ENCODE peak calls at places on chromosomes 12 and 14, in five cellular contexts. H is astrocyte, F is fibroblast of pulmonary artery, J is Peyer's patch, W is AG09309. Y is an unnamed sample.
A peak's percentile ranks its signal among the peaks of the same experiment; 100 is the strongest.

GRCh38 chr12:113203852-113204760 is 17.2 kb upstream of the TPCN1 start:
- DNase-seq in H (no peak), F (peak; percentile 55), J (no peak), W (no peak), Y (no peak)

GRCh38 chr12:86634706-86635410 is 378.7 kb upstream of the MGAT4C start:
- DNase-seq in H (peak; percentile 32), F (peak; percentile 1), J (no peak), W (no peak), Y (no peak)

GRCh38 chr12:84131076-84131475 is 781.5 kb downstream of the SLC6A15 start:
- DNase-seq in H (peak; percentile 22), F (peak; percentile 57), J (no peak), W (no peak), Y (no peak)

GRCh38 chr12:77577756-77578155 is 252.9 kb upstream of the NAV3 start:
- DNase-seq in H (peak; percentile 63), F (no peak), J (no peak), W (peak; percentile 32), Y (no peak)

GRCh38 chr14:23153891-23154796 is 29.3 kb downstream of the SLC7A8 start:
- DNase-seq in H (peak; percentile 41), F (peak; percentile 93), J (peak; percentile 77), W (peak; percentile 62), Y (no peak)

GRCh38 chr14:34075095-34075744 is 124.3 kb upstream of the EGLN3 start:
- DNase-seq in H (no peak), F (no peak), J (no peak), W (no peak), Y (no peak)

GRCh38 chr12:52081263-52081733 is 1.8 kb downstream of the SMIM41 start:
- DNase-seq in H (no peak), F (no peak), J (no peak), W (no peak), Y (no peak)

GRCh38 chr12:105393586-105393985 is 63.1 kb downstream of the C12orf75 start:
- DNase-seq in H (peak; percentile 45), F (peak; percentile 55), J (no peak), W (no peak), Y (no peak)

GRCh38 chr14:102993523-102993922 is 63.8 kb downstream of the CDC42BPB start:
- DNase-seq in H (peak; percentile 43), F (peak; percentile 55), J (no peak), W (peak; percentile 27), Y (no peak)

GRCh38 chr12:26044007-26044394 is 80.8 kb downstream of the BHLHE41 start:
- DNase-seq in H (peak; percentile 31), F (peak; percentile 36), J (no peak), W (no peak), Y (no peak)

GRCh38 chr12:1505576-1505975 is 88.8 kb downstream of the FBXL14 start:
- DNase-seq in H (no peak), F (no peak), J (no peak), W (no peak), Y (no peak)

GRCh38 chr14:36818212-36818611 is 156.6 kb downstream of the PAX9 start:
- DNase-seq in H (no peak), F (no peak), J (no peak), W (no peak), Y (no peak)

GRCh38 chr12:100138048-100138907 is 4.4 kb downstream of the BLTP3B start:
- DNase-seq in H (no peak), F (peak; percentile 34), J (no peak), W (no peak), Y (no peak)

GRCh38 chr12:13197526-13198141 is 1.1 kb downstream of the EMP1 start:
- DNase-seq in H (no peak), F (peak; percentile 70), J (no peak), W (no peak), Y (no peak)

GRCh38 chr12:121590476-121591143 is 9.8 kb upstream of the KDM2B start:
- DNase-seq in H (peak; percentile 66), F (peak; percentile 24), J (no peak), W (no peak), Y (no peak)

GRCh38 chr12:76029982-76030377 is 1.6 kb downstream of the PHLDA1 start:
- DNase-seq in H (no peak), F (peak; percentile 74), J (no peak), W (no peak), Y (no peak)

GRCh38 chr12:9367828-9368227 is 159.6 kb upstream of the PZP start:
- DNase-seq in H (no peak), F (no peak), J (no peak), W (no peak), Y (no peak)

GRCh38 chr12:9367201-9367600 is 159.0 kb upstream of the PZP start:
- DNase-seq in H (no peak), F (no peak), J (no peak), W (no peak), Y (no peak)

GRCh38 chr12:9372202-9372601 is 164.0 kb upstream of the PZP start:
- DNase-seq in H (no peak), F (no peak), J (no peak), W (no peak), Y (no peak)
- TF ChIP-seq CTCF in H (no peak), F (peak; percentile 24), J (no peak), W (peak; percentile 41), Y (peak; percentile 25)

DNA sequence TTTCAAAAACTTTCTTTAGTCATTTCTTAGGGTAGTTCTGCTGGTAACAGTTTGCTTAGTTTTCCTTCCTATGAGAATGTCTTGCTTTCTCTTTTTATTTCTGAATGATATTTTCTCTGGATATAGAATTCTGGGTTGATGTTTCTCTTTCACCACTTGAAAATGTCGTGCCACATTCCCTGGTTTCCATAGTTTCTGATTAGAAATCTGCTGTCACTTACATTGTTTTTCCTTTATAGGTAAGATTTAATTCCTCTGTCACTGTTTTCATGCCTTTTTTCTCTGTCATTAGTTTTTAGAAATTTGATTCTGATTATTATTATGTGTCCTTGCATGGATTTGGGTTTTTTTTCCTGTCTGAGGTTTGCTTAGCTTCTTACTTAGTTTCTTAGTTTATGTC is 77.3 kb upstream of the PCNX4 start:
- DNase-seq in H (no peak), F (no peak), J (no peak), W (no peak), Y (no peak)
- TF ChIP-seq CTCF in H (no peak), F (no peak), J (no peak), W (no peak), Y (no peak)

DNA sequence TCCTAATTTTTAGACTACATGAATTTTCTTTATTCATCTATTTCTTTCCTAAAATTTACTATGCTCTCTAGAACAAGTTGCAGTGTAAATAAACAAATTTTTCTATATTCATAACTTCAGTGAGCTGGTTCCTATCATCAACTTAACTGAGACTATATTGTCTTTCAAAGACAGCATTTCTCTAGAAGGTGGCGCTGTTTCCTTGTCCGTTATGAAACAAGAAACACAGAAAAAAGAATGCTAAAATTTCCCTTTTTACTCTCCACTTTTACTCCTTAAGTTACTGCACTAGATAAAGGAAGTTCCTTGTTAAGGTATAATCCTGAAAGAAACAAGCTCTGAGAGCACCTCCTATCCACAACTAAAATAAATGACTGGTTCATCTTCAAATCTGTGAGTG is 8.2 kb upstream of the CLEC2A start:
- DNase-seq in H (no peak), F (peak; percentile 16), J (no peak), W (no peak), Y (no peak)
- TF ChIP-seq CTCF in H (no peak), F (peak; percentile 40), J (no peak), W (peak; percentile 43), Y (peak; percentile 19)

DNA sequence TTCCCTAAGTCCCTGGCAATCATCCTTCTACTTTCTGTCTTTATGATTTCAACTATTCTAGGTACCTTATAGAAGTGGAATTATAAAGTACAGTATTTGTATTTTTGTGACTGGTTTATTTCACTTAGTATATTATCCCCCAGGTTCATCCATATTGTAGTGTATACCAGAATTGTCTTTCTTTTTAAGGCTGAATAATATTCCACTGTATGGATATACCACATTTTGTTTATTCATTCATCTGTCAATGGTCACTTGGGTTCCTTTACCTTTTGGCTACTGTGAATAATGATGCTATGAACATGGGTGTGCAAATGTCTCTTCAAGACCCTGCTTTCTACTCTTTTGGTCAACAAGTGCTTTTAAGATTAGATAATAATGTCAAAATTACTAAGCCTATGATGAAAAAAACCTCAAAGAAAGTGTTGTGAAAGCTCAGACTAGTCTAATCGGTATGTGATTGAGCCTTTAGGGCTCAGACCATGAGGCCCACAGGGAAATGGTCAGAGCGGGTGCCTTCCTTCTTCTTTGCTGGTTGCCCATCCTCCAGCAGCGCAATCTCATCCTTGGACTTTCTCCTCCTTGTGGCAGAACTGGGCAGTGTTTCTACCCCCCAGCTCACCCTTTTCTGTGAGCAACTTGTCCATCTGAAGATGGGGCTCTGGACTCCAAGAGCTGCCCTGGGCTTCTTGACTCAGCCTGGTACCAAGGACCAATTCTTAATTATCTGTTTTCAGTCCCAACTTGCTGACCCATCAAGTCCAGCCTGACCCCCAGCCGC is 105.4 kb downstream of the TTC8 start:
- DNase-seq in H (no peak), F (no peak), J (no peak), W (no peak), Y (no peak)
- TF ChIP-seq CTCF in H (no peak), F (peak; percentile 5), J (no peak), W (peak; percentile 28), Y (no peak)

GRCh38 chr14:91058017-91058675 is 2.3 kb downstream of the RPS6KA5 start:
- DNase-seq in H (peak; percentile 12), F (no peak), J (no peak), W (no peak), Y (no peak)
- TF ChIP-seq CTCF in H (no peak), F (no peak), J (no peak), W (no peak), Y (no peak)

GRCh38 chr12:9848899-9849298 is 20.3 kb downstream of the CLEC2B start:
- DNase-seq in H (no peak), F (no peak), J (no peak), W (no peak), Y (no peak)
- TF ChIP-seq CTCF in H (no peak), F (no peak), J (no peak), W (no peak), Y (no peak)

DNA sequence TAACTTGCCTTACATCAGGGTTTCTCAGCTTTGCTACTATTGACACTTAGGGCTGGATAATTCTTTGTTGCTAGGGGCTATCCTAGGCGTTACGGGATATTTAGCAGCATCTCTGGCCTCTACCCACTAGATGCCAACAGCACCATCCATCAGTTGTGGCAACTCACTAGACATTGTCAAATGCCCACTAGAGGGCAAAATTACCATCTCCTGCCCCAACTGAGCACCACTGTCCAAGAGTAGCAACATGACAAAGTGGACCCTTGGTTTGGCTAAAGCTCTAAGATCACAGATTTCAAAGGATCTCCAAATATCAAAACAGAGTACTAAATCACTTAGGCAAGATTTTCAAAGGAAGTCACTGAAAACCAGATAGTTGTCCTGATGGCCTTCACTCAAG is 251.7 kb upstream of the TBX3 start:
- DNase-seq in H (no peak), F (no peak), J (no peak), W (no peak), Y (no peak)
- TF ChIP-seq CTCF in H (no peak), F (peak; percentile 13), J (no peak), W (peak; percentile 20), Y (no peak)

GRCh38 chr12:90013409-90013808 is 304.8 kb upstream of the ATP2B1 start:
- DNase-seq in H (no peak), F (peak; percentile 35), J (no peak), W (no peak), Y (no peak)
- TF ChIP-seq CTCF in H (no peak), F (peak; percentile 38), J (no peak), W (peak; percentile 40), Y (peak; percentile 13)

GRCh38 chr12:42332301-42332894 is 6.4 kb downstream of the PPHLN1 start:
- DNase-seq in H (peak; percentile 11), F (peak; percentile 68), J (no peak), W (no peak), Y (no peak)
- TF ChIP-seq CTCF in H (peak; percentile 62), F (peak; percentile 58), J (peak; percentile 69), W (peak; percentile 53), Y (peak; percentile 73)

Y was measured in osteocyte.